ENCODE peak calls at places on chromosomes 3 and 15, in six cellular contexts. M is tibial artery, S is PC-9, B is SJSA1, H is transverse colon, I is heart right ventricle. C is an unnamed sample.
A peak's percentile ranks its signal among the peaks of the same experiment; 100 is the strongest.

GRCh38 chr15:83110361-83110760 is 2.9 kb downstream of the TM6SF1 start:
- DNase-seq in M (no peak), S (no peak), B (no peak), H (no peak), I (no peak), C (no peak)

GRCh38 chr15:39979606-39980005 is 45.7 kb downstream of the EIF2AK4 start:
- DNase-seq in M (no peak), S (no peak), B (no peak), H (no peak), I (no peak), C (no peak)

GRCh38 chr15:84858231-84858630 is 26.2 kb upstream of the SLC28A1 start:
- DNase-seq in M (no peak), S (no peak), B (no peak), H (no peak), I (no peak), C (peak; percentile 24)

GRCh38 chr15:56679247-56679646 is 54.1 kb downstream of the ZNF280D start:
- DNase-seq in M (no peak), S (no peak), B (no peak), H (no peak), I (no peak), C (no peak)

GRCh38 chr3:108437439-108437838 is 73.0 kb downstream of the MYH15 start:
- DNase-seq in M (no peak), S (no peak), B (no peak), H (peak; percentile 67), I (no peak), C (no peak)

GRCh38 chr15:47135279-47135678 is 582.0 kb upstream of the SEMA6D start:
- DNase-seq in M (no peak), S (no peak), B (no peak), H (no peak), I (no peak), C (no peak)

GRCh38 chr3:17115186-17115585 is 230.4 kb downstream of the PLCL2 start:
- DNase-seq in M (no peak), S (no peak), B (no peak), H (no peak), I (no peak), C (no peak)

GRCh38 chr3:127690823-127691452 is 18.2 kb downstream of the ABTB1 start:
- DNase-seq in M (no peak), S (peak; percentile 41), B (peak; percentile 75), H (no peak), I (no peak), C (peak; percentile 82)

GRCh38 chr3:108936924-108937689 is 16.6 kb downstream of the GUCA1C start:
- DNase-seq in M (no peak), S (no peak), B (no peak), H (no peak), I (peak; percentile 9), C (no peak)

GRCh38 chr3:43865376-43865775 is 174.6 kb downstream of the ABHD5 start:
- DNase-seq in M (no peak), S (no peak), B (no peak), H (no peak), I (no peak), C (no peak)

GRCh38 chr3:119011528-119011927 is 23.1 kb downstream of the IGSF11 start:
- DNase-seq in M (no peak), S (no peak), B (no peak), H (no peak), I (no peak), C (no peak)

GRCh38 chr15:81023483-81024264 is 23.0 kb downstream of the TLNRD1 start:
- DNase-seq in M (peak; percentile 89), S (no peak), B (no peak), H (peak; percentile 43), I (peak; percentile 72), C (no peak)

GRCh38 chr3:111246967-111247760 is 175.5 kb downstream of the NECTIN3 start:
- DNase-seq in M (no peak), S (peak; percentile 76), B (no peak), H (no peak), I (no peak), C (no peak)

GRCh38 chr3:31724144-31724543 is 191.4 kb downstream of the STT3B start:
- DNase-seq in M (no peak), S (no peak), B (no peak), H (no peak), I (no peak), C (peak; percentile 62)

GRCh38 chr3:186239321-186239720 is 122.7 kb downstream of the DGKG start:
- DNase-seq in M (no peak), S (no peak), B (no peak), H (no peak), I (peak; percentile 40), C (peak; percentile 75)

GRCh38 chr3:3772338-3772737 is 26.9 kb upstream of the LRRN1 start:
- DNase-seq in M (no peak), S (no peak), B (no peak), H (no peak), I (no peak), C (no peak)

GRCh38 chr15:56176996-56177395 is 66.7 kb downstream of the RFX7 start:
- DNase-seq in M (no peak), S (no peak), B (no peak), H (no peak), I (no peak), C (no peak)

GRCh38 chr3:100265016-100265415 is 4.2 kb downstream of the TBC1D23 start:
- DNase-seq in M (no peak), S (peak; percentile 58), B (no peak), H (no peak), I (no peak), C (no peak)

GRCh38 chr3:16883057-16883725 is 1.6 kb upstream of the PLCL2 start:
- DNase-seq in M (no peak), S (no peak), B (no peak), H (no peak), I (no peak), C (peak; percentile 70)

GRCh38 chr15:92812271-92812670 is 87.9 kb upstream of the CHD2 start:
- DNase-seq in M (no peak), S (no peak), B (no peak), H (peak; percentile 44), I (no peak), C (no peak)

GRCh38 chr3:190301591-190301990 is 20.7 kb downstream of the CLDN1 start:
- DNase-seq in M (no peak), S (no peak), B (no peak), H (no peak), I (no peak), C (no peak)

GRCh38 chr15:52436971-52437370 is 91.7 kb downstream of the MYO5A start:
- DNase-seq in M (no peak), S (no peak), B (no peak), H (no peak), I (no peak), C (no peak)

GRCh38 chr3:76010252-76010651 is 224.9 kb upstream of the ZNF717 start:
- DNase-seq in M (no peak), S (no peak), B (no peak), H (no peak), I (no peak), C (no peak)

GRCh38 chr3:118909751-118910150 is 124.9 kb downstream of the IGSF11 start:
- DNase-seq in M (no peak), S (no peak), B (no peak), H (no peak), I (no peak), C (no peak)

GRCh38 chr15:63296195-63296594 is 18.8 kb downstream of the APH1B start:
- DNase-seq in M (no peak), S (no peak), B (no peak), H (no peak), I (no peak), C (no peak)

DNA sequence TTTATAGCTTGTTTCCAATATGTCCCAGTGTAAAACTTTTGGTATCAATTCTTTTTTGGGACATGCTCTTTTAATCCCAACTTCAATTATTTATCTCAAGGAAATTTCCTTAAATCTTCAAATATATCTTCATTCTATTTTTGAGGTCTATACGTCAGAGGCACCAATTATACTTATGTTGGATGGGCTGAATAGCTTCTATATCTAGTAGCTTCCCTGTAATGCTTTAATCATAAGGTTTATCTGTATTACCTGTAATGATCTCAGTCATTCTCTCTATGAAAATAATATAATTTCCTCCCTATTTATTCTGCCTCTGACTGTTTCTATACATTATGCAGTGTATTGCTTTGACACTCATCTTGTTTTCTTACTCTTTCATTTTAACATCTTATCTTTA is 29.9 kb upstream of the MCCC1 start:
- DNase-seq in M (no peak), S (no peak), B (no peak), H (no peak), I (no peak), C (no peak)
- H3K4me3 ChIP-seq in M (no peak overlapping the region), S (no peak overlapping the region), B (no peak overlapping the region), H (no peak overlapping the region), I (no peak overlapping the region), C (no peak overlapping the region)

GRCh38 chr3:56956906-56957305 is 103.6 kb upstream of the SPATA12 start:
- DNase-seq in M (no peak), S (no peak), B (no peak), H (no peak), I (no peak), C (no peak)

GRCh38 chr3:56957520-56957919 is 102.9 kb upstream of the SPATA12 start:
- DNase-seq in M (no peak), S (no peak), B (no peak), H (no peak), I (no peak), C (no peak)

GRCh38 chr3:56962200-56962599 is 98.3 kb upstream of the SPATA12 start:
- DNase-seq in M (no peak), S (no peak), B (no peak), H (no peak), I (no peak), C (no peak)

GRCh38 chr3:56960234-56960917 is 100.1 kb upstream of the SPATA12 start:
- DNase-seq in M (no peak), S (no peak), B (no peak), H (no peak), I (no peak), C (no peak)

DNA sequence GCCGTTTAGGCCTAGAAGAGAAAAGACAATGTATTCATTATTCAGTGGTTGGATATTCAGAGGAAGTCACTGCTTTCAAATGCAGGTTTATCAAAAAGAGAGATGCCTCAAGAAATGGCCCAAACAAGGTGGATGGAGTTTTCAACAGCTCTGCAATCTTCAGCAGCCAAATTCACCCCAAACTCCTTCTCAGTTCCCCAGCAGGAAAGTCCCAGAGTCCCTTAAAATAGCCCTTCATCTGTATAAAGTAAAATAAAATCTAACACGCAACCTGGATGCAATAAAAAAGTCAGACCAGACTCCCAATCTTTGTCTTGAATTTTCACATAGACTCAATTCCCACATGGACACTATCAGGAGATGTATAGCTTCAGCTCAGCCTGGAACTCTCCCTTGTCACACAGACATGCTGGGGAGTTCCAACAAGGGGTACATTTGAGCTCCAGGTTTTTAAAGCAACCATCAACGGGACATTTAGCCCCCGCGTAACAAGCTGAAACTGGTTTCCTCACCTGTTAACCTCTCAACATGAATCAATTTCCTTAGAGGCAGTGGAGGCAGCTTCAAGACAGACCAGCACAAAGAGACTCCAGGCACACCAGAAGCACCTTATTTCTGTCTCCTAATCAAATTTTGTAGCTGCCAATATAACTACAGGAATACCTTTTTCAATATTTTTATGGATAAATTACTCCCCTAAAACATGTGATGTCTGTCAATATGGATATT is 101.4 kb upstream of the SPATA12 start:
- DNase-seq in M (no peak), S (no peak), B (no peak), H (no peak), I (no peak), C (no peak)
- H3K36me3 ChIP-seq in M (no peaks in the 10 kb centered on the region), S (no peaks in the 10 kb centered on the region), B (no peaks in the 10 kb centered on the region), H (no peaks in the 10 kb centered on the region), I (no peaks in the 10 kb centered on the region), C (no peaks in the 10 kb centered on the region)

GRCh38 chr3:50241163-50241562 is 5.2 kb downstream of the GNAI2 start:
- DNase-seq in M (no peak), S (no peak), B (no peak), H (no peak), I (no peak), C (peak; percentile 95)
- H3K4me3 ChIP-seq in M (no peak overlapping the region), S (no peak overlapping the region), B (no peak overlapping the region), H (no peak overlapping the region), I (no peak overlapping the region), C (no peak overlapping the region)

GRCh38 chr3:177419904-177420601 is 222.8 kb upstream of the TBL1XR1 start:
- DNase-seq in M (no peak), S (no peak), B (no peak), H (no peak), I (no peak), C (no peak)
- H3K36me3 ChIP-seq in M (no peaks in the 10 kb centered on the region), S (no peaks in the 10 kb centered on the region), B (no peaks in the 10 kb centered on the region), H (no peaks in the 10 kb centered on the region), I (no peaks in the 10 kb centered on the region), C (no peaks in the 10 kb centered on the region)